ENCODE peak calls at places on chromosomes 2 and 18, in five cellular contexts. U is activated CD4-positive, alpha-beta T cell treated with anti-CD3 and anti-CD28 coated beads, Interleukin-2, amount 50 U/mL, for 24 hours; C is GF-D8; W is anterior cingulate cortex; A is EL. T is an unnamed sample.

GRCh38 chr2:36587091-36587490 is 10.9 kb downstream of the FEZ2 start:
- DNase-seq in U (no peak), C (no peak), W (no peak), A (no peak), T (no peak)

GRCh38 chr2:16330571-16331351 is 334.9 kb downstream of the CYRIA start:
- DNase-seq in U (no peak), C (no peak), W (no peak), A (no peak), T (no peak)

GRCh38 chr18:36012891-36013290 is 40.4 kb downstream of the RMP24 start:
- DNase-seq in U (no peak), C (no peak), W (no peak), A (no peak), T (peak)

GRCh38 chr18:48952287-48953095 is 1.7 kb upstream of the SMAD7 start:
- DNase-seq in U (no peak), C (peak), W (peak), A (peak), T (peak)

GRCh38 chr2:144137705-144138428 is 382.1 kb downstream of the ZEB2 start:
- DNase-seq in U (no peak), C (no peak), W (no peak), A (peak), T (peak)

GRCh38 chr2:61993422-61994024 is 88.0 kb downstream of the COMMD1 start:
- DNase-seq in U (no peak), C (peak), W (no peak), A (peak), T (peak)

GRCh38 chr2:121994238-121995206 is 239.1 kb downstream of the TSN start:
- DNase-seq in U (no peak), C (no peak), W (no peak), A (no peak), T (no peak)

GRCh38 chr2:159091981-159092380 is 123.5 kb downstream of the TANC1 start:
- DNase-seq in U (no peak), C (no peak), W (no peak), A (no peak), T (no peak)

GRCh38 chr2:190746971-190747761 is 98.3 kb downstream of the NAB1 start:
- DNase-seq in U (no peak), C (no peak), W (no peak), A (peak), T (peak)

GRCh38 chr2:121771976-121772742 is 16.7 kb downstream of the TSN start:
- DNase-seq in U (no peak), C (no peak), W (no peak), A (no peak), T (peak)

GRCh38 chr2:73652348-73652747 is 10.1 kb upstream of the NAT8 start:
- DNase-seq in U (no peak), C (no peak), W (no peak), A (no peak), T (no peak)

GRCh38 chr18:70578480-70578879 is 289.6 kb downstream of the SOCS6 start:
- DNase-seq in U (no peak), C (no peak), W (no peak), A (no peak), T (no peak)

GRCh38 chr18:28045176-28045810 is 131.6 kb downstream of the CDH2 start:
- DNase-seq in U (no peak), C (no peak), W (no peak), A (peak), T (peak)

GRCh38 chr18:54679318-54680149 is 88.5 kb downstream of the DYNAP start:
- DNase-seq in U (no peak), C (peak), W (no peak), A (peak), T (peak)

GRCh38 chr18:2686349-2686968 is 30.9 kb downstream of the SMCHD1 start:
- DNase-seq in U (no peak), C (no peak), W (no peak), A (no peak), T (no peak)

GRCh38 chr18:4433762-4434161 is 21.3 kb downstream of the DLGAP1 start:
- DNase-seq in U (no peak), C (no peak), W (no peak), A (no peak), T (peak)

GRCh38 chr2:86622878-86623548 is 652 bp downstream of the RNF103 start:
- DNase-seq in U (peak), C (no peak), W (peak), A (no peak), T (no peak)

GRCh38 chr2:228613133-228613532 is 431.6 kb upstream of the SPHKAP start:
- DNase-seq in U (no peak), C (no peak), W (no peak), A (peak), T (peak)

GRCh38 chr18:79823120-79823519 is 25.4 kb downstream of the KCNG2 start:
- DNase-seq in U (no peak), C (peak), W (no peak), A (no peak), T (no peak)

GRCh38 chr2:57218206-57218605 is 828.4 kb upstream of the VRK2 start:
- DNase-seq in U (no peak), C (no peak), W (no peak), A (no peak), T (no peak)

T was measured in astrocyte.